ENCODE peak calls at places on chromosomes 6 and 20, in eight cellular contexts. I, B, A, H, J, T, V and X are unnamed samples.
A peak's percentile ranks its signal among the peaks of the same experiment; 100 is the strongest.

GRCh38 chr6:35048031-35048613 is 93.0 kb downstream of the TCP11 start:
- DNase-seq in I (no peak), B (no peak), A (no peak), H (peak; percentile 69), J (no peak), T (peak; percentile 84), V (no peak), X (no peak)

GRCh38 chr20:36573798-36574277 is 441 bp downstream of the TGIF2 start:
- DNase-seq in I (peak; percentile 34), B (peak; percentile 46), A (peak; percentile 51), H (peak; percentile 79), J (no peak), T (no peak), V (peak; percentile 52), X (no peak)

GRCh38 chr6:40725390-40725789 is 138.2 kb upstream of the LRFN2 start:
- DNase-seq in I (no peak), B (no peak), A (no peak), H (no peak), J (no peak), T (no peak), V (no peak), X (no peak)

GRCh38 chr6:30102701-30103629 is 9.9 kb downstream of the TRIM31 start:
- DNase-seq in I (peak; percentile 89), B (peak; percentile 84), A (peak; percentile 81), H (peak; percentile 95), J (peak; percentile 93), T (peak; percentile 93), V (peak; percentile 80), X (peak; percentile 49)

GRCh38 chr20:50151034-50151743 is 2.3 kb downstream of the PEDS1 start:
- DNase-seq in I (peak; percentile 57), B (no peak), A (no peak), H (no peak), J (no peak), T (no peak), V (no peak), X (no peak)

GRCh38 chr20:36149469-36149868 is 5.1 kb upstream of the EPB41L1 start:
- DNase-seq in I (no peak), B (peak; percentile 64), A (no peak), H (no peak), J (no peak), T (no peak), V (peak; percentile 87), X (no peak)

GRCh38 chr20:12023169-12023795 is 105.6 kb downstream of the BTBD3 start:
- DNase-seq in I (no peak), B (no peak), A (peak; percentile 29), H (no peak), J (no peak), T (no peak), V (no peak), X (no peak)

GRCh38 chr6:143449731-143450452 is 603 bp downstream of the ADAT2 start:
- DNase-seq in I (peak; percentile 15), B (no peak), A (peak; percentile 51), H (no peak), J (no peak), T (peak; percentile 30), V (peak; percentile 25), X (no peak)

GRCh38 chr20:4280731-4281130 is 265.4 kb upstream of the RNF24 start:
- DNase-seq in I (no peak), B (no peak), A (no peak), H (no peak), J (no peak), T (no peak), V (no peak), X (no peak)

GRCh38 chr20:43448748-43449535 is 8.8 kb upstream of the SRSF6 start:
- DNase-seq in I (peak; percentile 54), B (no peak), A (peak; percentile 65), H (no peak), J (no peak), T (peak; percentile 67), V (peak; percentile 27), X (no peak)

GRCh38 chr6:142313284-142313683 is 11.5 kb downstream of the ADGRG6 start:
- DNase-seq in I (no peak), B (no peak), A (no peak), H (no peak), J (no peak), T (no peak), V (no peak), X (no peak)

GRCh38 chr6:34239240-34239825 is 2.7 kb downstream of the HMGA1 start:
- DNase-seq in I (no peak), B (no peak), A (no peak), H (peak; percentile 42), J (no peak), T (no peak), V (no peak), X (no peak)

GRCh38 chr20:36624068-36624813 is 18.7 kb downstream of the RAB5IF start:
- DNase-seq in I (peak; percentile 22), B (no peak), A (no peak), H (no peak), J (no peak), T (no peak), V (peak; percentile 33), X (no peak)

GRCh38 chr20:19909696-19910095 is 107.5 kb upstream of the NAA20 start:
- DNase-seq in I (no peak), B (peak; percentile 80), A (no peak), H (peak; percentile 87), J (peak; percentile 91), T (no peak), V (peak; percentile 49), X (no peak)

GRCh38 chr20:56200456-56200855 is 48.1 kb upstream of the MC3R start:
- DNase-seq in I (no peak), B (no peak), A (peak; percentile 33), H (no peak), J (no peak), T (no peak), V (no peak), X (no peak)

GRCh38 chr20:34983995-34984735 is 28.5 kb downstream of the MYH7B start:
- DNase-seq in I (no peak), B (no peak), A (no peak), H (no peak), J (no peak), T (peak; percentile 23), V (peak; percentile 17), X (no peak)

GRCh38 chr6:69732640-69733039 is 64.2 kb downstream of the LMBRD1 start:
- DNase-seq in I (no peak), B (no peak), A (peak; percentile 23), H (no peak), J (no peak), T (no peak), V (no peak), X (no peak)
- TF ChIP-seq CTCF in I (peak; percentile 31), B (peak; percentile 9), A (peak; percentile 73), H (no peak), J (no peak), T (peak; percentile 21), V (peak; percentile 23), X (no peak)

GRCh38 chr6:134016558-134016814 is 35.9 kb downstream of the SLC2A12 start:
- DNase-seq in I (no peak), B (no peak), A (no peak), H (no peak), J (no peak), T (no peak), V (no peak), X (no peak)

GRCh38 chr6:134015719-134016557 is 36.5 kb downstream of the SLC2A12 start:
- DNase-seq in I (no peak), B (no peak), A (no peak), H (no peak), J (no peak), T (no peak), V (no peak), X (no peak)

GRCh38 chr6:134010400-134010799 is 42.0 kb downstream of the SLC2A12 start:
- DNase-seq in I (no peak), B (no peak), A (no peak), H (no peak), J (no peak), T (no peak), V (no peak), X (no peak)

GRCh38 chr6:134009876-134010275 is 42.5 kb downstream of the SLC2A12 start:
- DNase-seq in I (no peak), B (no peak), A (no peak), H (no peak), J (no peak), T (no peak), V (no peak), X (no peak)

GRCh38 chr6:134014588-134015137 is 37.8 kb downstream of the SLC2A12 start:
- DNase-seq in I (no peak), B (no peak), A (no peak), H (no peak), J (no peak), T (no peak), V (no peak), X (no peak)
- H3K4me1 ChIP-seq in I (no peaks in the 10 kb centered on the region), B (no peaks in the 10 kb centered on the region), A (no peaks in the 10 kb centered on the region), H (peaks cover 20% of the 10 kb centered on the region), J (no peaks in the 10 kb centered on the region), T (no peaks in the 10 kb centered on the region), V (no peaks in the 10 kb centered on the region), X (no peaks in the 10 kb centered on the region)

GRCh38 chr20:32784369-32785080 is 22.3 kb downstream of the DNMT3B start:
- DNase-seq in I (no peak), B (no peak), A (no peak), H (no peak), J (no peak), T (no peak), V (no peak), X (no peak)
- TF ChIP-seq CTCF in I (no peak), B (no peak), A (no peak), H (no peak), J (no peak), T (no peak), V (no peak), X (no peak)

DNA sequence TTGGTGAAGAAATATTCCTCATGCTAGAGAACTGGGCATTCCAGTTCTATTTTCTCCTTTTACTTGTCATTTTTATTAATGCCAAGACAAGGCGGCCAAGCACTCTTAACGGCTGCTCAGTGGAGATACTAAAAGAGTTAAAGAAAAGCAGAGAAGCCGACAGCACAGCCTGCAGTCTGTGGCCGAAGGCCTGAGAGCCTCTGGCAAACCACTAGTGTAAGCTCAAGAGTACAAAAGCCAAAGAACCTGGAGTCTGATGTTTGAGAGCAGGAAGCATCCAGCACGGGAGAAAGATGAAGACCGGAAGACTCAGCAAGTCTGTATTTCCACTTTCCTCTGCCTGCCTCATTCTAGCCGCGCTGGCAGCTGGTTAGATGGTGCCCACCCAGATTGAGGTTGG is 167.1 kb upstream of the FUT9 start:
- DNase-seq in I (no peak), B (no peak), A (no peak), H (no peak), J (no peak), T (peak; percentile 28), V (no peak), X (no peak)
- H3K4me1 ChIP-seq in I (no peaks in the 10 kb centered on the region), B (no peaks in the 10 kb centered on the region), A (no peaks in the 10 kb centered on the region), H (no peaks in the 10 kb centered on the region), J (no peaks in the 10 kb centered on the region), T (peaks cover 14% of the 10 kb centered on the region), V (no peaks in the 10 kb centered on the region), X (no peaks in the 10 kb centered on the region)